ENCODE peak calls at places on chromosomes 4 and X, in six cellular contexts. O, J, D, U, R and P are unnamed samples.

GRCh38 chrX:53089224-53089842 is 4.6 kb upstream of the KANTR start:
- DNase-seq in O (no peak), J (peak; percentile 54), D (no peak), U (no peak), R (peak; percentile 68), P (no peak)

GRCh38 chr4:17094811-17095210 is 196.4 kb upstream of the LDB2 start:
- DNase-seq in O (no peak), J (no peak), D (no peak), U (no peak), R (no peak), P (no peak)

GRCh38 chr4:86531440-86531839 is 62.7 kb upstream of the PTPN13 start:
- DNase-seq in O (no peak), J (no peak), D (no peak), U (no peak), R (no peak), P (no peak)

GRCh38 chr4:140675599-140676231 is 80.5 kb downstream of the TBC1D9 start:
- DNase-seq in O (no peak), J (no peak), D (no peak), U (no peak), R (no peak), P (no peak)

GRCh38 chrX:56113785-56114436 is 118.2 kb upstream of the KLF8 start:
- DNase-seq in O (no peak), J (no peak), D (no peak), U (no peak), R (peak; percentile 12), P (no peak)

GRCh38 chr4:19486400-19486799 is 765.3 kb upstream of the SLIT2 start:
- DNase-seq in O (no peak), J (peak; percentile 24), D (no peak), U (no peak), R (no peak), P (no peak)

GRCh38 chr4:48247142-48247877 is 22.3 kb downstream of the TEC start:
- DNase-seq in O (no peak), J (no peak), D (no peak), U (no peak), R (no peak), P (no peak)

GRCh38 chr4:180949825-180950224 is 1293.4 kb upstream of the TENM3 start:
- DNase-seq in O (no peak), J (no peak), D (no peak), U (no peak), R (no peak), P (no peak)

GRCh38 chr4:17082186-17082585 is 183.7 kb upstream of the LDB2 start:
- DNase-seq in O (no peak), J (no peak), D (no peak), U (no peak), R (no peak), P (no peak)

GRCh38 chr4:48526403-48526802 is 36.4 kb downstream of the ZAR1 start:
- DNase-seq in O (no peak), J (no peak), D (no peak), U (no peak), R (no peak), P (no peak)

GRCh38 chrX:107429090-107429489 is 20.4 kb upstream of the FRMPD3 start:
- DNase-seq in O (no peak), J (peak; percentile 61), D (no peak), U (no peak), R (no peak), P (no peak)

GRCh38 chrX:18793601-18794089 is 86.2 kb downstream of the PPEF1 start:
- DNase-seq in O (no peak), J (no peak), D (no peak), U (no peak), R (peak; percentile 22), P (no peak)

GRCh38 chr4:48367016-48367415 is 25.7 kb downstream of the SLAIN2 start:
- DNase-seq in O (no peak), J (no peak), D (no peak), U (no peak), R (no peak), P (peak; percentile 26)

GRCh38 chr4:183098080-183098722 is 856 bp upstream of the WWC2 start:
- DNase-seq in O (peak; percentile 72), J (peak; percentile 60), D (peak; percentile 7), U (peak; percentile 86), R (peak; percentile 78), P (peak; percentile 65)

GRCh38 chrX:10932842-10933440 is 178.2 kb upstream of the HCCS start:
- DNase-seq in O (no peak), J (no peak), D (no peak), U (no peak), R (no peak), P (no peak)

GRCh38 chrX:48933757-48934156 is 14.9 kb upstream of the PIM2 start:
- DNase-seq in O (no peak), J (no peak), D (no peak), U (no peak), R (no peak), P (no peak)

GRCh38 chr4:35526456-35526855 is 717.9 kb downstream of the ARAP2 start:
- DNase-seq in O (no peak), J (no peak), D (no peak), U (no peak), R (no peak), P (no peak)

GRCh38 chr4:129043523-129043922 is 49.8 kb downstream of the SCLT1 start:
- DNase-seq in O (no peak), J (no peak), D (no peak), U (no peak), R (no peak), P (no peak)

GRCh38 chr4:160038560-160038959 is 935.7 kb downstream of the RAPGEF2 start:
- DNase-seq in O (no peak), J (no peak), D (no peak), U (no peak), R (peak; percentile 11), P (no peak)

GRCh38 chr4:177667687-177668086 is 225.4 kb upstream of the AGA start:
- DNase-seq in O (no peak), J (no peak), D (no peak), U (no peak), R (no peak), P (no peak)

GRCh38 chrX:15854080-15854655 is 445 bp downstream of the AP1S2 start:
- DNase-seq in O (peak; percentile 60), J (peak; percentile 64), D (peak; percentile 37), U (peak; percentile 85), R (peak; percentile 79), P (peak; percentile 80)

DNA sequence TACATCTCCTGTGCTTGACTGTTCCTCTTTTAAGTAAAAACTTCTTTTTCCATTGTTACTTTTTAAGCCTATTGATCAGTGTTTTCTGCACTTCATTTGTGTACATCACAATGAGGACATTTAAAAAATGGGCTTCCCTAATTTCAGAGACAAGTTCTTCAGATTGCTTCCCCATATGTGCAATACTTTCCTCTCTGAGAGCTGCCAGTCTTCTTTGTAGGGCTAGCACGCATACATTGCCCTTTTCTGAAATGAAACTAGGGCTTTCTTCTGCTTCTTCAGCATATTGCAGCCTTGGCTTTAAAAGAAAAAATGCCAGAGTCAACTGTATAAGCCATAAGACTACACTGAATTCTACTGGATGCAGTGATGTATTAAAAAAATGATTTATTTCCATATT is 37.8 kb downstream of the FAT4 start:
- DNase-seq in O (no peak), J (no peak), D (no peak), U (no peak), R (no peak), P (no peak)
- H3K4me1 ChIP-seq in O (no peaks in the 10 kb centered on the region), J (no peaks in the 10 kb centered on the region), D (no peaks in the 10 kb centered on the region), U (no peaks in the 10 kb centered on the region), R (no peaks in the 10 kb centered on the region), P (no peaks in the 10 kb centered on the region)

DNA sequence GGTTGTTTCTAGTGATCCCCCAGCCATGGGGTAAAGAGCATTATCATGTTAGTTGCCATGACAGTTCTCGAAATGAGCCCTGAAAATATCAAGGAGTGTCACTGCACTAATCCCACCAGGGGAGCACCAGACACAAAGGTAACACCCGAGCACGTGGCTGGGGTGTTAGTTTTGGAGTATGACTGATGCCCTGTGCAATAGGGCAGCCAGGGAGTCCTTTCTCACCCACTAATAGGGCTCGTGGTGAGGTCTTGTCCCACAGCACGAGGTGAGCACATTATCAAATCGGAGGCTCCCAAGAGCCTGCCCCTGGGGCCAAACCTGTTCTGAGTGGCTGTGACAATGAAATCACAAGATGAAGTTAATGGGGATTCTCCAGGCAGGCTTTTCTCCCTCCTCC is 9.6 kb downstream of the MAMLD1 start:
- DNase-seq in O (no peak), J (no peak), D (no peak), U (no peak), R (no peak), P (no peak)
- H3K4me3 ChIP-seq in O (no peak overlapping the region), J (no peak overlapping the region), D (no peak overlapping the region), U (no peak overlapping the region), R (no peak overlapping the region), P (no peak overlapping the region)

GRCh38 chr4:188918787-188919186 is 779.5 kb downstream of the TRIML1 start:
- DNase-seq in O (no peak), J (no peak), D (no peak), U (no peak), R (no peak), P (no peak)
- H3K9me3 ChIP-seq in O (peaks cover 6% of the 10 kb centered on the region), J (no peaks in the 10 kb centered on the region), D (no peaks in the 10 kb centered on the region), U (no peaks in the 10 kb centered on the region), R (no peaks in the 10 kb centered on the region), P (peaks cover 37% of the 10 kb centered on the region)

GRCh38 chr4:168919706-168920324 is 90.2 kb downstream of the CBR4 start:
- DNase-seq in O (no peak), J (no peak), D (no peak), U (no peak), R (no peak), P (no peak)

GRCh38 chr4:168920438-168921081 is 89.5 kb downstream of the CBR4 start:
- DNase-seq in O (no peak), J (no peak), D (no peak), U (no peak), R (no peak), P (no peak)

GRCh38 chr4:168914095-168914494 is 96.0 kb downstream of the CBR4 start:
- DNase-seq in O (no peak), J (no peak), D (no peak), U (no peak), R (no peak), P (no peak)

GRCh38 chr4:168917150-168917779 is 92.8 kb downstream of the CBR4 start:
- DNase-seq in O (no peak), J (no peak), D (no peak), U (no peak), R (peak; percentile 45), P (peak; percentile 48)
- H3K4me1 ChIP-seq in O (no peaks in the 10 kb centered on the region), J (no peaks in the 10 kb centered on the region), D (no peaks in the 10 kb centered on the region), U (no peaks in the 10 kb centered on the region), R (no peaks in the 10 kb centered on the region), P (no peaks in the 10 kb centered on the region)

GRCh38 chr4:113181289-113182007 is 132.0 kb downstream of the ANK2 start:
- DNase-seq in O (no peak), J (no peak), D (no peak), U (no peak), R (peak; percentile 30), P (no peak)

GRCh38 chr4:113183032-113183573 is 133.7 kb downstream of the ANK2 start:
- DNase-seq in O (no peak), J (no peak), D (no peak), U (no peak), R (no peak), P (no peak)

GRCh38 chr4:113179091-113179490 is 129.6 kb downstream of the ANK2 start:
- DNase-seq in O (no peak), J (no peak), D (no peak), U (no peak), R (no peak), P (no peak)

DNA sequence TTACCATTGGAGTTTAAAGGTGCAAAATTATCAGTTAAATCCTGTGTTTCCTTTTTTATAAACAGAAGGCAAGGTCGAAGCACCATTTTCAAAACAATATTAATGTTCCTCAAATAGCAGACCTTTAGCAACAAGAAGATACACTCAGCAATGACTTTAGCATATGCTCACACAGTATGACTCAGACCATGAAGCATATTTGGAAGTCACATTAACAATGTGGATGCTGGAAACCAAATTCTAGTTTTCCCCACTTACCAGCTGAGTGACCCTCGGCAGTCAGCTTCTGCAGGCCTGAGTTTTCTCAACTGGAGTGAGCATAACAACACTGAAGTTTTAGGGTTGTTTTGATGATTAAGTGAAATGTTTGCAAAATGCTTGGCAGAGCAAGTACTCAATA is 130.5 kb downstream of the ANK2 start:
- DNase-seq in O (no peak), J (no peak), D (no peak), U (no peak), R (no peak), P (no peak)
- H3K4me3 ChIP-seq in O (no peak overlapping the region), J (no peak overlapping the region), D (no peak overlapping the region), U (no peak overlapping the region), R (no peak overlapping the region), P (no peak overlapping the region)